ENCODE peak calls at places on chromosomes 7 and 10, in six cellular contexts. I is stimulated activated CD8-positive, alpha-beta memory T cell treated with anti-CD3 and anti-CD28 coated beads, Interleukin-12 subunit alpha, Interleukin-12 subunit beta, amount 100 ng/mL, for 1 hour; K is foreskin fibroblast; W is stimulated activated naive CD4-positive, alpha-beta T cell; B is sciatic nerve; G is NCI-H345. M is an unnamed sample.
A peak's percentile ranks its signal among the peaks of the same experiment; 100 is the strongest.

GRCh38 chr10:69425513-69426298 is 9.0 kb upstream of the TACR2 start:
- DNase-seq in I (no peak), K (no peak), W (peak; percentile 66), B (no peak), G (no peak), M (peak; percentile 70)

GRCh38 chr10:71081229-71081560 is 131.2 kb upstream of the UNC5B start:
- DNase-seq in B (peak; percentile 14), I (no peak), K (no peak), G (no peak), W (no peak), M (no peak)

GRCh38 chr7:117458977-117459583 is 20.7 kb upstream of the CFTR start:
- DNase-seq in G (peak; percentile 23), W (no peak), I (no peak), K (peak; percentile 34), B (no peak), M (no peak)

GRCh38 chr7:1189986-1190772 is 30.2 kb upstream of the ZFAND2A start:
- DNase-seq in I (no peak), K (no peak), W (no peak), B (no peak), G (no peak), M (no peak)

GRCh38 chr10:62699148-62699547 is 105.4 kb upstream of the ADO start:
- DNase-seq in K (no peak), B (no peak), G (no peak), I (no peak), W (no peak), M (no peak)

GRCh38 chr7:50399635-50400034 is 50.5 kb downstream of the FIGNL1 start:
- DNase-seq in G (peak; percentile 34), W (no peak), I (no peak), K (no peak), B (no peak), M (no peak)

GRCh38 chr7:82154728-82155127 is 288.8 kb downstream of the CACNA2D1 start:
- DNase-seq in B (no peak), W (no peak), K (no peak), I (no peak), G (no peak), M (no peak)

GRCh38 chr10:1527951-1528350 is 209.4 kb downstream of the ADARB2 start:
- DNase-seq in W (no peak), G (no peak), I (no peak), K (no peak), B (peak; percentile 47), M (no peak)

GRCh38 chr7:36937754-36938551 is 213.7 kb upstream of the AOAH start:
- DNase-seq in K (no peak), I (no peak), W (peak; percentile 51), B (no peak), G (no peak), M (no peak)

GRCh38 chr7:56097700-56098099 is 4.9 kb upstream of the PHKG1 start:
- DNase-seq in G (no peak), I (no peak), B (no peak), W (no peak), K (peak; percentile 98), M (no peak)

GRCh38 chr10:4672199-4672598 is 153.8 kb upstream of the AKR1E2 start:
- DNase-seq in K (no peak), I (no peak), W (no peak), G (no peak), B (no peak), M (peak; percentile 72)

GRCh38 chr7:54015251-54015650 is 526.9 kb upstream of the VSTM2A start:
- DNase-seq in W (no peak), B (no peak), K (no peak), G (no peak), I (no peak), M (peak; percentile 36)

GRCh38 chr7:102425639-102426267 is 7.6 kb upstream of the ORAI2 start:
- DNase-seq in W (peak; percentile 85), I (peak; percentile 79), K (no peak), B (no peak), G (no peak), M (no peak)

GRCh38 chr7:156935250-156935649 is 14.3 kb upstream of the NOM1 start:
- DNase-seq in W (no peak), I (no peak), K (peak; percentile 8), G (no peak), B (no peak), M (no peak)

GRCh38 chr7:116512524-116513188 is 12.2 kb upstream of the CAV1 start:
- DNase-seq in W (no peak), B (no peak), I (no peak), K (no peak), G (no peak), M (peak; percentile 69)

GRCh38 chr7:101952355-101953247 is 135.2 kb downstream of the CUX1 start:
- DNase-seq in I (no peak), B (no peak), W (no peak), K (peak; percentile 79), G (no peak), M (no peak)

GRCh38 chr7:12321248-12321647 is 82.4 kb downstream of the VWDE start:
- DNase-seq in G (no peak), K (peak; percentile 40), I (no peak), W (no peak), B (no peak), M (no peak)

GRCh38 chr10:26540601-26541000 is 102.5 kb downstream of the APBB1IP start:
- DNase-seq in I (no peak), B (no peak), W (no peak), G (no peak), K (no peak), M (no peak)

GRCh38 chr10:85407093-85407492 is 959.5 kb downstream of the GRID1 start:
- DNase-seq in I (no peak), G (no peak), B (no peak), K (no peak), W (no peak), M (no peak)

GRCh38 chr7:756231-756927 is 29.3 kb upstream of the PRKAR1B start:
- DNase-seq in G (no peak), W (no peak), B (peak; percentile 21), I (no peak), K (no peak), M (no peak)

GRCh38 chr7:22730921-22731654 is 4.1 kb downstream of the IL6 start:
- DNase-seq in I (no peak), B (no peak), K (peak; percentile 94), G (no peak), W (no peak), M (peak; percentile 91)

GRCh38 chr7:46032353-46032752 is 111.3 kb upstream of the IGFBP3 start:
- DNase-seq in W (no peak), G (no peak), K (peak; percentile 7), B (no peak), I (no peak), M (no peak)

GRCh38 chr10:84076540-84077195 is 62.6 kb upstream of the GHITM start:
- DNase-seq in B (no peak), K (peak; percentile 46), I (no peak), G (no peak), W (no peak), M (no peak)

GRCh38 chr10:58950618-58951017 is 225.8 kb upstream of the PHYHIPL start:
- DNase-seq in K (peak; percentile 64), G (no peak), B (no peak), I (no peak), W (no peak), M (peak; percentile 59)

GRCh38 chr10:51030480-51030879 is 43.8 kb upstream of the PRKG1 start:
- DNase-seq in B (no peak), I (no peak), K (peak; percentile 22), W (no peak), G (no peak), M (no peak)

GRCh38 chr7:96287168-96287567 is 34.7 kb downstream of the SLC25A13 start:
- DNase-seq in I (no peak), W (no peak), B (no peak), K (no peak), G (no peak), M (no peak)

GRCh38 chr7:41698726-41699125 is 4.2 kb downstream of the INHBA start:
- DNase-seq in K (peak; percentile 59), B (no peak), I (no peak), G (no peak), W (no peak), M (peak; percentile 80)

GRCh38 chr10:28728396-28728795 is 51.1 kb downstream of the BAMBI start:
- DNase-seq in K (no peak), W (no peak), B (no peak), I (no peak), G (no peak), M (peak; percentile 45)

GRCh38 chr7:142807855-142808460 is 37.2 kb downstream of the PRSS2 start:
- DNase-seq in B (no peak), G (no peak), K (peak; percentile 25), I (no peak), W (no peak), M (peak; percentile 49)

GRCh38 chr7:4801839-4802231 is 26.4 kb downstream of the AP5Z1 start:
- DNase-seq in G (no peak), I (no peak), K (no peak), W (no peak), B (no peak), M (no peak)

GRCh38 chr7:157851501-157852067 is 514.8 kb downstream of the DNAJB6 start:
- DNase-seq in B (peak; percentile 82), K (no peak), W (peak; percentile 85), G (no peak), I (peak; percentile 37), M (no peak)

GRCh38 chr7:5373300-5373699 is 50.3 kb downstream of the TNRC18 start:
- DNase-seq in W (no peak), B (no peak), K (no peak), I (no peak), G (no peak), M (no peak)

GRCh38 chr10:23643396-23643795 is 204.5 kb downstream of the OTUD1 start:
- DNase-seq in G (no peak), I (no peak), K (no peak), W (no peak), B (no peak), M (peak; percentile 1)

GRCh38 chr7:104524836-104525235 is 196.4 kb downstream of the LHFPL3 start:
- DNase-seq in W (no peak), B (no peak), K (no peak), I (no peak), G (no peak), M (no peak)